ENCODE peak calls at places on chromosome X, in five cellular contexts. A is mammary epithelial cell, B is ovary, K is A549, I is GM12864. S is an unnamed sample.

GRCh38 chrX:9326369-9326768 is 138.5 kb upstream of the TBL1X start:
- DNase-seq in A (no peak), B (no peak), K (no peak), I (no peak), S (no peak)

GRCh38 chrX:144738246-144738645 is 509.1 kb upstream of the SPANXN1 start:
- DNase-seq in A (no peak), B (no peak), K (no peak), I (no peak), S (no peak)

GRCh38 chrX:115018040-115018647 is 728 bp upstream of the IL13RA2 start:
- DNase-seq in A (no peak), B (no peak), K (no peak), I (no peak), S (no peak)

GRCh38 chrX:136034622-136035021 is 49.4 kb downstream of the SLC9A6 start:
- DNase-seq in A (no peak), B (no peak), K (no peak), I (no peak), S (no peak)

GRCh38 chrX:66504481-66504880 is 134.4 kb downstream of the EDA2R start:
- DNase-seq in A (peak; percentile 1), B (no peak), K (no peak), I (no peak), S (no peak)

GRCh38 chrX:79444694-79445093 is 77.6 kb upstream of the ITM2A start:
- DNase-seq in A (no peak), B (no peak), K (no peak), I (no peak), S (no peak)

GRCh38 chrX:128800138-128800537 is 723.2 kb downstream of the SMARCA1 start:
- DNase-seq in A (no peak), B (no peak), K (no peak), I (no peak), S (no peak)

GRCh38 chrX:110477593-110478228 is 119.1 kb downstream of the RTL9 start:
- DNase-seq in A (peak; percentile 6), B (no peak), K (no peak), I (no peak), S (no peak)

GRCh38 chrX:15564981-15565579 is 35.7 kb downstream of the ACE2 start:
- DNase-seq in A (peak; percentile 80), B (peak; percentile 60), K (peak; percentile 13), I (peak; percentile 3), S (peak; percentile 49)

GRCh38 chrX:44482575-44482974 is 60.1 kb downstream of the FUNDC1 start:
- DNase-seq in A (no peak), B (no peak), K (no peak), I (no peak), S (no peak)

GRCh38 chrX:109384569-109385174 is 97.2 kb downstream of the GUCY2F start:
- DNase-seq in A (no peak), B (no peak), K (no peak), I (no peak), S (no peak)

GRCh38 chrX:16589211-16589610 is 60.7 kb upstream of the S100G start:
- DNase-seq in A (peak; percentile 71), B (no peak), K (no peak), I (no peak), S (no peak)

GRCh38 chrX:66022742-66023725 is 16.8 kb downstream of the VSIG4 start:
- DNase-seq in A (peak; percentile 1), B (no peak), K (no peak), I (no peak), S (no peak)

GRCh38 chrX:150365953-150366911 is 3.1 kb downstream of the MAMLD1 start:
- DNase-seq in A (peak; percentile 23), B (peak; percentile 80), K (no peak), I (no peak), S (no peak)

GRCh38 chrX:131677655-131678628 is 134.1 kb downstream of the OR13H1 start:
- DNase-seq in A (peak; percentile 6), B (peak; percentile 55), K (peak; percentile 71), I (no peak), S (peak; percentile 14)

GRCh38 chrX:18885317-18886004 is 98.5 kb downstream of the PHKA2 start:
- DNase-seq in A (no peak), B (no peak), K (no peak), I (peak; percentile 13), S (no peak)

GRCh38 chrX:39731390-39731680 is 366.4 kb downstream of the BCOR start:
- DNase-seq in A (no peak), B (no peak), K (no peak), I (no peak), S (no peak)

GRCh38 chrX:12814434-12814833 is 23.2 kb downstream of the PRPS2 start:
- DNase-seq in A (peak; percentile 40), B (no peak), K (peak; percentile 30), I (peak; percentile 45), S (peak; percentile 46)

GRCh38 chrX:151712253-151712652 is 3.6 kb upstream of the FATE1 start:
- DNase-seq in A (no peak), B (no peak), K (no peak), I (no peak), S (no peak)

GRCh38 chrX:72351606-72352338 is 46.1 kb upstream of the CITED1 start:
- DNase-seq in A (no peak), B (no peak), K (no peak), I (no peak), S (no peak)

GRCh38 chrX:135520022-135520552 is 373 bp upstream of the INTS6L start:
- DNase-seq in A (peak; percentile 9), B (no peak), K (no peak), I (no peak), S (no peak)

GRCh38 chrX:74924449-74925209 is 623 bp downstream of the NEXMIF start:
- DNase-seq in A (peak; percentile 23), B (peak; percentile 60), K (peak; percentile 12), I (no peak), S (peak; percentile 49)
- H3K4me3 ChIP-seq in A (peak overlapping the region; percentile 41), B (peak overlapping the region; percentile 46), K (peak overlapping the region; percentile 49), I (peak overlapping the region; percentile 53), S (peak overlapping the region; percentile 67)

GRCh38 chrX:113741744-113742143 is 842.1 kb upstream of the HTR2C start:
- DNase-seq in A (peak; percentile 8), B (no peak), K (no peak), I (peak; percentile 22), S (no peak)
- TF ChIP-seq CTCF in A (peak; percentile 18), B (no peak), K (no peak), I (no peak), S (no peak)

GRCh38 chrX:137565318-137565904 is 516 bp upstream of the ZIC3 start:
- DNase-seq in A (no peak), B (no peak), K (no peak), I (no peak), S (no peak)
- H3K4me3 ChIP-seq in A (no peak overlapping the region), B (peak overlapping the region; percentile 41), K (no peak overlapping the region), I (no peak overlapping the region), S (peak overlapping the region; percentile 62)

GRCh38 chrX:138710866-138711331 is 618 bp downstream of the FGF13 start:
- DNase-seq in A (no peak), B (peak; percentile 37), K (no peak), I (no peak), S (no peak)

GRCh38 chrX:138710311-138710791 is 1.2 kb downstream of the FGF13 start:
- DNase-seq in A (no peak), B (peak; percentile 21), K (no peak), I (no peak), S (peak; percentile 41)

GRCh38 chrX:138708268-138708667 is 3.2 kb downstream of the FGF13 start:
- DNase-seq in A (no peak), B (no peak), K (no peak), I (no peak), S (no peak)

GRCh38 chrX:138709886-138710285 is 1.6 kb downstream of the FGF13 start:
- DNase-seq in A (no peak), B (no peak), K (no peak), I (no peak), S (no peak)

GRCh38 chrX:138711399-138712347 is at the start of gene FGF13:
- DNase-seq in A (no peak), B (peak; percentile 39), K (no peak), I (no peak), S (no peak)
- TF ChIP-seq CTCF in A (peak; percentile 25), B (no peak), K (no peak), I (no peak), S (peak; percentile 31)

GRCh38 chrX:106613277-106613676 is 1.5 kb downstream of the RADX start:
- DNase-seq in A (no peak), B (no peak), K (no peak), I (no peak), S (no peak)
- H3K4me3 ChIP-seq in A (no peak overlapping the region), B (peak overlapping the region; percentile 45), K (no peak overlapping the region), I (peak overlapping the region; percentile 84), S (peak overlapping the region; percentile 70)

GRCh38 chrX:153380691-153381090 is 20.5 kb downstream of the PNMA6E start:
- DNase-seq in A (no peak), B (no peak), K (no peak), I (no peak), S (no peak)

GRCh38 chrX:153379508-153379907 is 21.6 kb downstream of the PNMA6E start:
- DNase-seq in A (no peak), B (no peak), K (no peak), I (no peak), S (no peak)

GRCh38 chrX:153379971-153380581 is 21.1 kb downstream of the PNMA6E start:
- DNase-seq in A (no peak), B (no peak), K (no peak), I (no peak), S (no peak)

GRCh38 chrX:153382563-153383482 is 18.3 kb downstream of the PNMA6E start:
- DNase-seq in A (no peak), B (no peak), K (no peak), I (no peak), S (no peak)

GRCh38 chrX:153381684-153382532 is 19.2 kb downstream of the PNMA6E start:
- DNase-seq in A (peak; percentile 9), B (peak; percentile 82), K (peak; percentile 19), I (no peak), S (no peak)
- TF ChIP-seq CTCF in A (peak; percentile 6), B (no peak), K (no peak), I (no peak), S (no peak)

DNA sequence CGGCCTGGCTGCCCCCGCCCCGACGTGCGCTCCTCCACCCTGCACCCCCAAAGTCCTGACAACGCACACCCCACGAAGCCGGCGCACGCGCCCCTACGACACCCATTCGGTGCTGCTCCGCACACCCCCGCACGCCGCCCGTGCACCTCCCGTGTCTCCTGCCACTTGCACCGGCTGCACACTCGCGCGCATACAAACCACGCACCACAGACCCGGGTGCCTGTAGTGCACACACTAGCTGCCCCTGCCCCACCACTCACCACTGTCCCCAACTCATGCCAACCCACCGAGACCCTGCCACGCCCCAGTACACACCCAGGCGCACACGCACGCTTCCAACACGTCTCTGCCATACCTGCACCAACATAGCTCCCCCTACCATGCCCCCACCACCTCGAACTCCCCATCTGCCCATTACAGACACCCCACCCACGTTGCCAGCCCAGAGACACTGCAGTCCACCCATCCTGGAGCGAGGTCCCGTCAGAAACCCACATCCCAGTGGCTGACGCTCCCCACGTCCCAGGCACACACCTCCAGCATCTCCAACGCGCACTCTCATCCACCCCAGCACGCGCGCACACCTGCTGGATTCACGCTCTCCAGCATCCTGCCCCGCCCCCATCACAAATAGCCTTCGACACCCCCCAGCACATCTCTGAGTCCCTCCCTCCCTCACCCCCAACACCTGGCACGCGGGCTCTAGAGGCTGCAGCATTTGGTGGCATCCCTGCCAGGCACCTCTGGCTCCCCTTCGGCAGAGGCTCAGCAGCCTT is 4.2 kb upstream of the DUSP9 start:
- DNase-seq in A (no peak), B (peak; percentile 25), K (no peak), I (no peak), S (no peak)
- H3K4me3 ChIP-seq in A (no peak overlapping the region), B (no peak overlapping the region), K (peak overlapping the region; percentile 59), I (no peak overlapping the region), S (peak overlapping the region; percentile 33)